ENCODE peak calls at places on chromosomes 13 and 19, in nine cellular contexts. J, K, I, Z, Q, M, S, C and B are unnamed samples.

GRCh38 chr13:66657165-66657895 is 572.8 kb downstream of the PCDH9 start:
- DNase-seq in S (no peak), Z (peak), J (no peak), K (peak), Q (peak), I (peak), M (peak), C (no peak), B (no peak)

GRCh38 chr19:12759686-12760085 is 8.1 kb downstream of the BEST2 start:
- DNase-seq in K (no peak), C (no peak), M (no peak), I (no peak), J (no peak), Z (no peak), S (no peak), Q (no peak), B (no peak)

GRCh38 chr13:85651440-85651839 is 147.8 kb downstream of the SLITRK6 start:
- DNase-seq in M (no peak), C (no peak), K (peak), J (no peak), Z (peak), I (peak), S (no peak), Q (no peak), B (no peak)

GRCh38 chr13:110109910-110110309 is 197.0 kb downstream of the COL4A1 start:
- DNase-seq in I (peak), K (no peak), M (peak), Q (peak), C (no peak), S (no peak), Z (peak), J (no peak), B (no peak)

GRCh38 chr13:65889368-65889767 is 1340.8 kb downstream of the PCDH9 start:
- DNase-seq in K (no peak), J (no peak), Q (no peak), S (no peak), M (no peak), I (peak), Z (no peak), C (no peak), B (no peak)

GRCh38 chr19:49637865-49638350 is 2.0 kb downstream of the RRAS start:
- DNase-seq in S (peak), M (no peak), K (peak), I (peak), C (no peak), J (no peak), Z (peak), Q (peak), B (no peak)

GRCh38 chr13:49563513-49563912 is 21.8 kb downstream of the RCBTB1 start:
- DNase-seq in Q (no peak), C (no peak), M (no peak), K (no peak), J (no peak), S (no peak), I (peak), Z (no peak), B (no peak)

GRCh38 chr13:114263590-114263989 is 17.8 kb upstream of the UPF3A start:
- DNase-seq in I (no peak), Z (no peak), S (no peak), M (no peak), C (no peak), Q (no peak), J (peak), K (no peak), B (no peak)

GRCh38 chr19:39211731-39212376 is 7.8 kb upstream of the SYCN start:
- DNase-seq in J (no peak), Q (no peak), C (no peak), M (no peak), K (no peak), I (peak), S (no peak), Z (peak), B (no peak)

GRCh38 chr13:65913173-65913572 is 1317.0 kb downstream of the PCDH9 start:
- DNase-seq in J (no peak), I (peak), Z (peak), Q (no peak), C (no peak), S (no peak), K (no peak), M (peak), B (no peak)

GRCh38 chr13:20526664-20527063 is 1.0 kb upstream of the CRYL1 start:
- DNase-seq in K (no peak), Z (peak), M (no peak), I (no peak), Q (no peak), C (no peak), S (no peak), J (no peak), B (no peak)

GRCh38 chr19:33310606-33311325 is 8.4 kb upstream of the CEBPA start:
- DNase-seq in Q (peak), C (no peak), Z (no peak), M (no peak), S (peak), I (no peak), J (no peak), K (no peak), B (no peak)

GRCh38 chr13:112875627-112876026 is 93.4 kb upstream of the MCF2L start:
- DNase-seq in K (no peak), Z (no peak), M (no peak), Q (peak), I (no peak), S (no peak), C (no peak), J (no peak), B (no peak)

GRCh38 chr19:3095375-3096191 is 1.4 kb downstream of the GNA11 start:
- DNase-seq in M (no peak), Q (peak), K (no peak), C (no peak), Z (no peak), J (peak), S (peak), I (no peak), B (no peak)

GRCh38 chr19:4455742-4456565 is 1.6 kb downstream of the UBXN6 start:
- DNase-seq in M (no peak), K (no peak), S (no peak), Z (peak), C (no peak), Q (no peak), J (no peak), I (peak), B (peak)

GRCh38 chr13:109516196-109516595 is 270.2 kb downstream of the IRS2 start:
- DNase-seq in S (no peak), Q (no peak), C (no peak), Z (no peak), I (peak), M (no peak), K (no peak), J (no peak), B (no peak)

GRCh38 chr19:32322541-32322940 is 22.9 kb upstream of the ZNF507 start:
- DNase-seq in J (no peak), C (no peak), I (no peak), S (peak), K (peak), Q (no peak), Z (peak), M (no peak), B (no peak)

GRCh38 chr19:49863254-49863934 is 4.0 kb downstream of the PNKP start:
- DNase-seq in K (no peak), S (no peak), Q (no peak), M (no peak), J (no peak), Z (no peak), I (no peak), C (no peak), B (no peak)

GRCh38 chr13:76982051-76982450 is 9.8 kb upstream of the CLN5 start:
- DNase-seq in K (no peak), I (no peak), M (no peak), J (no peak), Q (no peak), C (no peak), Z (no peak), S (no peak), B (no peak)

GRCh38 chr19:10230904-10231623 is at the start of gene S1PR2:
- DNase-seq in Z (peak), Q (peak), I (peak), M (no peak), J (peak), K (peak), C (peak), S (peak), B (peak)

GRCh38 chr19:10100163-10100785 is 2.2 kb downstream of the ANGPTL6 start:
- DNase-seq in Z (no peak), J (no peak), Q (no peak), S (no peak), K (no peak), M (no peak), I (no peak), C (no peak), B (no peak)

GRCh38 chr19:10089801-10090375 is 3.8 kb downstream of the SHFL start:
- DNase-seq in Z (no peak), J (no peak), S (no peak), Q (no peak), M (no peak), I (no peak), K (no peak), C (no peak), B (no peak)

GRCh38 chr19:35986664-35987570 is 8.1 kb upstream of the SDHAF1 start:
- DNase-seq in S (no peak), Z (no peak), M (no peak), C (no peak), I (no peak), K (no peak), Q (peak), J (no peak), B (no peak)

GRCh38 chr13:98533912-98534311 is 43.0 kb downstream of the STK24 start:
- DNase-seq in Q (no peak), I (no peak), C (no peak), S (no peak), Z (no peak), M (no peak), J (no peak), K (no peak), B (no peak)

GRCh38 chr19:35755160-35755549 is 1.7 kb downstream of the HSPB6 start:
- DNase-seq in C (no peak), K (no peak), M (no peak), Z (no peak), Q (no peak), I (no peak), S (no peak), J (no peak), B (no peak)

GRCh38 chr19:5138606-5139594 is 170.0 kb downstream of the KDM4B start:
- DNase-seq in S (no peak), M (peak), C (peak), K (no peak), I (peak), J (peak), Z (peak), Q (peak), B (peak)

GRCh38 chr19:44871809-44872208 is 19.2 kb upstream of the TOMM40 start:
- DNase-seq in Z (no peak), Q (no peak), C (no peak), I (no peak), J (no peak), S (no peak), M (no peak), K (no peak), B (no peak)

GRCh38 chr19:52691215-52691610 is 43.6 kb downstream of the ZNF611 start:
- DNase-seq in S (no peak), I (no peak), Q (no peak), K (no peak), M (no peak), J (no peak), Z (no peak), C (no peak), B (no peak)

GRCh38 chr13:34019870-34020269 is 201.9 kb downstream of the RFC3 start:
- DNase-seq in Q (no peak), C (no peak), S (no peak), Z (no peak), K (no peak), J (no peak), I (no peak), M (no peak), B (no peak)

GRCh38 chr19:58469241-58470013 is 2.5 kb downstream of the ZNF324 start:
- DNase-seq in M (no peak), Q (no peak), C (no peak), Z (no peak), I (no peak), S (no peak), J (no peak), K (no peak), B (no peak)

GRCh38 chr13:92355213-92355612 is 871.4 kb upstream of the GPC6 start:
- DNase-seq in C (no peak), M (peak), Z (peak), K (no peak), I (peak), S (no peak), J (no peak), Q (no peak), B (no peak)

GRCh38 chr19:35555301-35556005 is 8.0 kb downstream of the ATP4A start:
- DNase-seq in Q (no peak), I (peak), M (no peak), S (no peak), J (no peak), C (no peak), K (no peak), Z (peak), B (no peak)